ENCODE peak calls at places on chromosome 16, in four cellular contexts. Z is choroid plexus epithelial cell, Y is fibroblast of the aortic adventitia, U is fibroblast of mammary gland. C is an unnamed sample.

GRCh38 chr16:67164599-67165061 is at the start of gene HSF4:
- DNase-seq in Y (no peak), Z (no peak), U (no peak), C (no peak)

GRCh38 chr16:3689731-3690130 is 27.6 kb downstream of the TRAP1 start:
- DNase-seq in Y (no peak), U (no peak), Z (no peak), C (no peak)

GRCh38 chr16:55255890-55256289 is 68.1 kb upstream of the IRX6 start:
- DNase-seq in Z (no peak), U (no peak), Y (no peak), C (no peak)

GRCh38 chr16:83925957-83926725 is 26.9 kb upstream of the OSGIN1 start:
- DNase-seq in U (no peak), Z (no peak), Y (no peak), C (no peak)

GRCh38 chr16:65697516-65697915 is 575.7 kb upstream of the CDH11 start:
- DNase-seq in Y (no peak), U (no peak), Z (no peak), C (no peak)

GRCh38 chr16:67431077-67431804 is at the start of gene HSD11B2:
- DNase-seq in Y (no peak), Z (peak; percentile 36), U (no peak), C (peak; percentile 42)

GRCh38 chr16:82990155-82990554 is 363.4 kb downstream of the CDH13 start:
- DNase-seq in Y (peak; percentile 68), Z (peak; percentile 44), U (peak; percentile 57), C (peak; percentile 65)

GRCh38 chr16:84541999-84542876 is 37.8 kb upstream of the MEAK7 start:
- DNase-seq in Z (peak; percentile 68), Y (peak; percentile 78), U (peak; percentile 23), C (peak; percentile 60)

GRCh38 chr16:67445913-67446907 is 15.3 kb downstream of the HSD11B2 start:
- DNase-seq in Y (no peak), Z (no peak), U (no peak), C (peak; percentile 50)

GRCh38 chr16:63617047-63617989 is 1504.5 kb downstream of the CDH11 start:
- DNase-seq in U (no peak), Z (no peak), Y (no peak), C (peak; percentile 33)

GRCh38 chr16:86018487-86018886 is 119.5 kb downstream of the IRF8 start:
- DNase-seq in U (peak; percentile 8), Z (peak; percentile 72), Y (peak; percentile 25), C (peak; percentile 44)

GRCh38 chr16:85449195-85449884 is 163.8 kb upstream of the GSE1 start:
- DNase-seq in U (no peak), Y (no peak), Z (no peak), C (no peak)

GRCh38 chr16:28289939-28290862 is 2.1 kb upstream of the SBK1 start:
- DNase-seq in Y (no peak), U (no peak), Z (no peak), C (no peak)

GRCh38 chr16:66905633-66906539 is 12.8 kb downstream of the CDH16 start:
- DNase-seq in U (no peak), Y (no peak), Z (peak; percentile 36), C (no peak)

GRCh38 chr16:89442588-89442987 is 47.8 kb downstream of the ANKRD11 start:
- DNase-seq in Z (no peak), Y (no peak), U (no peak), C (no peak)

GRCh38 chr16:67782567-67783352 is 23.6 kb downstream of the RANBP10 start:
- DNase-seq in Y (no peak), U (no peak), Z (no peak), C (no peak)

GRCh38 chr16:67216612-67217490 is 10.1 kb upstream of the TMEM208 start:
- DNase-seq in U (no peak), Y (peak; percentile 26), Z (no peak), C (no peak)

GRCh38 chr16:67883872-67884261 is 818 bp upstream of the NRN1L start:
- DNase-seq in U (peak; percentile 43), Y (peak; percentile 40), Z (peak; percentile 64), C (peak; percentile 56)

GRCh38 chr16:3759736-3760135 is 42.4 kb upstream of the TRAP1 start:
- DNase-seq in Y (no peak), Z (no peak), U (no peak), C (no peak)

GRCh38 chr16:2515180-2515803 is 1.5 kb downstream of the ATP6V0C start:
- DNase-seq in Z (no peak), U (no peak), Y (no peak), C (no peak)

GRCh38 chr16:24834459-24835335 is 11.1 kb upstream of the SLC5A11 start:
- DNase-seq in U (peak; percentile 53), Z (peak; percentile 71), Y (peak; percentile 61), C (peak; percentile 59)

GRCh38 chr16:3876160-3876559 is 4.4 kb downstream of the CREBBP start:
- DNase-seq in Y (no peak), U (no peak), Z (no peak), C (no peak)

GRCh38 chr16:27947696-27948095 is 115.8 kb downstream of the GSG1L start:
- DNase-seq in U (no peak), Z (no peak), Y (no peak), C (no peak)

GRCh38 chr16:80200079-80200478 is 340.7 kb upstream of the DYNLRB2 start:
- DNase-seq in Y (peak; percentile 10), Z (no peak), U (no peak), C (no peak)

GRCh38 chr16:83532634-83533033 is 275.1 kb upstream of the HSBP1 start:
- DNase-seq in Y (no peak), U (no peak), Z (no peak), C (no peak)

GRCh38 chr16:67650023-67650422 is 5.1 kb downstream of the CARMIL2 start:
- DNase-seq in Z (no peak), Y (no peak), U (no peak), C (no peak)

GRCh38 chr16:19488213-19488640 is 33.7 kb downstream of the GDE1 start:
- DNase-seq in U (no peak), Z (no peak), Y (no peak), C (no peak)

DNA sequence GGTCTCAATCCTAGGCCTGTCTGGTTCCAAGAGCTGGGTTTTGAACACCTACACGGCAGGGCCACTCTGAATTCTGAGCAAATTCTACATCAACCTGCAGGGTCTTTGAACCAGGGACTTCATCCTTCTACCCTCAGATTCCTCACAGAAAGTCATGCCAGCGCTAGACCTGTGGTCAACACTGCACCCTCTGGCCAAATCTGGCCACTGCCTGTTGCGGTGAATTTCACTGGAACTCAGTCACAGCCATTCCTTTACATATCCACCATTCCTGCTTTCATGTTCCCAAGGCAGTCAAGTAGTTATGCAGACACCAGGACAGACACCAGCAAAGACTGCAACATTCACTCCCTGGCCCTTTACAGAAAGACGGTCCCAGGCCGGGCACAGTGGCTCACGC is 144.6 kb downstream of the C16orf95 start:
- DNase-seq in Y (no peak), U (no peak), Z (no peak), C (no peak)
- TF ChIP-seq CTCF in Y (peak; percentile 24), U (peak; percentile 17), Z (peak; percentile 47), C (peak; percentile 27)

GRCh38 chr16:56669005-56669839 is at the start of gene MT1H:
- DNase-seq in U (no peak), Y (no peak), Z (no peak), C (no peak)
- H3K4me3 ChIP-seq in U (no peak within 1 kb of the TSS), Y (no peak within 1 kb of the TSS), Z (no peak within 1 kb of the TSS), C (no peak within 1 kb of the TSS)

GRCh38 chr16:35908942-35909341 is 2449.5 kb downstream of the TP53TG3F start:
- DNase-seq in U (no peak), Z (no peak), Y (no peak), C (no peak)

GRCh38 chr16:35909351-35909954 is 2450.0 kb downstream of the TP53TG3F start:
- DNase-seq in U (no peak), Y (no peak), Z (no peak), C (no peak)

GRCh38 chr16:35910409-35910808 is 2451.0 kb downstream of the TP53TG3F start:
- DNase-seq in U (no peak), Y (no peak), Z (no peak), C (no peak)

GRCh38 chr16:35908152-35908551 is 2448.7 kb downstream of the TP53TG3F start:
- DNase-seq in Y (no peak), Z (no peak), U (no peak), C (no peak)

GRCh38 chr16:35906440-35906839 is 2447.0 kb downstream of the TP53TG3F start:
- DNase-seq in Y (no peak), Z (no peak), U (no peak), C (no peak)
- TF ChIP-seq CTCF in Y (no peak), Z (no peak), U (no peak), C (no peak)

DNA sequence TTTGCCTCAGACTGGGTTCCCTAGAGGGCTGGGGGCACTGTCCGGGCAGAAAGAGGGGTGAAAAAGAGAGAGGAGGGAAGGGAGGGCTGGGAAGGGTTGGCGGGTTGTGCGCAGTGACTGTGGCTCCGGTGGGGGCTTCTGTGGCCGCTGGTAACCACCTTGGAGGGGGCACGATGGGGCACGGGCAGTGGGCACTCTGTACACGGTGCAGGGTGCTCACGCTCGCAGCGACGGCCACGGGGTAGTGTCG is 591 bp downstream of the PLLP start:
- DNase-seq in Z (no peak), U (no peak), Y (no peak), C (no peak)
- H3K4me3 ChIP-seq in Z (no peak overlapping the region), U (no peak overlapping the region), Y (no peak overlapping the region), C (no peak overlapping the region)

GRCh38 chr16:77722315-77723107 is at the start of gene NUDT7:
- DNase-seq in Y (peak; percentile 96), U (peak; percentile 95), Z (peak; percentile 99), C (peak; percentile 97)
- TF ChIP-seq CTCF in Y (peak; percentile 37), U (no peak), Z (peak; percentile 43), C (peak; percentile 16)

GRCh38 chr16:21663889-21664647 is at the start of gene OTOA:
- DNase-seq in U (no peak), Z (no peak), Y (no peak), C (no peak)
- H3K4me3 ChIP-seq in U (no peak within 1 kb of the TSS), Z (no peak within 1 kb of the TSS), Y (peak within 1 kb of the TSS; percentile 28), C (no peak within 1 kb of the TSS)

C was measured in fibroblast of pulmonary artery.